ENCODE peak calls at places on chromosome 21, in six cellular contexts. V is T1000, M is progenitor cell of endocrine pancreas, J is glutamatergic neuron, L is ecto neural progenitor cell, T is substantia nigra. K is an unnamed sample.
A peak's percentile ranks its signal among the peaks of the same experiment; 100 is the strongest.

GRCh38 chr21:37071561-37072238 is 1.2 kb downstream of the PIGP start:
- DNase-seq in V (no peak), M (no peak), J (no peak), L (no peak), T (no peak), K (no peak)

GRCh38 chr21:15160136-15160535 is 95.3 kb upstream of the NRIP1 start:
- DNase-seq in V (no peak), M (no peak), J (no peak), L (no peak), T (no peak), K (no peak)

GRCh38 chr21:38869946-38870345 is 64.2 kb downstream of the ETS2 start:
- DNase-seq in V (no peak), M (no peak), J (no peak), L (no peak), T (no peak), K (no peak)

GRCh38 chr21:44027607-44028286 is 15.6 kb downstream of the TRAPPC10 start:
- DNase-seq in V (no peak), M (no peak), J (no peak), L (no peak), T (no peak), K (no peak)

GRCh38 chr21:29499734-29500343 is 201.1 kb downstream of the BACH1 start:
- DNase-seq in V (peak; percentile 28), M (no peak), J (peak; percentile 39), L (peak; percentile 52), T (peak; percentile 18), K (no peak)

GRCh38 chr21:46226920-46227599 is 1.5 kb downstream of the LSS start:
- DNase-seq in V (no peak), M (no peak), J (no peak), L (peak; percentile 49), T (no peak), K (no peak)

GRCh38 chr21:45040114-45040715 is 34.2 kb upstream of the ADARB1 start:
- DNase-seq in V (no peak), M (no peak), J (no peak), L (no peak), T (no peak), K (no peak)

GRCh38 chr21:38380391-38381137 is 117.7 kb downstream of the ERG start:
- DNase-seq in V (no peak), M (no peak), J (no peak), L (no peak), T (no peak), K (no peak)

GRCh38 chr21:18549214-18549905 is 145.8 kb upstream of the TMPRSS15 start:
- DNase-seq in V (no peak), M (no peak), J (no peak), L (no peak), T (no peak), K (no peak)

GRCh38 chr21:34926784-34927548 is 122.1 kb downstream of the RUNX1 start:
- DNase-seq in V (no peak), M (no peak), J (no peak), L (no peak), T (no peak), K (no peak)

GRCh38 chr21:46173573-46173972 is 10.7 kb downstream of the SPATC1L start:
- DNase-seq in V (no peak), M (no peak), J (no peak), L (peak; percentile 30), T (no peak), K (no peak)

GRCh38 chr21:42061866-42062542 is 9.1 kb upstream of the UMODL1 start:
- DNase-seq in V (no peak), M (no peak), J (no peak), L (no peak), T (no peak), K (no peak)

GRCh38 chr21:27173052-27173451 is 206.2 kb upstream of the ADAMTS5 start:
- DNase-seq in V (no peak), M (no peak), J (no peak), L (no peak), T (no peak), K (no peak)

GRCh38 chr21:42524341-42525227 is 10.9 kb downstream of the SLC37A1 start:
- DNase-seq in V (no peak), M (peak; percentile 24), J (peak; percentile 82), L (peak; percentile 69), T (no peak), K (no peak)

GRCh38 chr21:31898898-31899630 is 26.2 kb downstream of the HUNK start:
- DNase-seq in V (no peak), M (no peak), J (no peak), L (no peak), T (no peak), K (no peak)

GRCh38 chr21:26966978-26967913 is at the start of gene ADAMTS5:
- DNase-seq in V (peak; percentile 75), M (peak; percentile 20), J (peak; percentile 73), L (peak; percentile 69), T (no peak), K (no peak)

GRCh38 chr21:25464275-25464674 is 143.0 kb downstream of the MRPL39 start:
- DNase-seq in V (no peak), M (no peak), J (no peak), L (no peak), T (no peak), K (no peak)

GRCh38 chr21:19683492-19683891 is 1279.9 kb upstream of the TMPRSS15 start:
- DNase-seq in V (no peak), M (no peak), J (no peak), L (no peak), T (no peak), K (no peak)

GRCh38 chr21:42465008-42465878 is 30.8 kb downstream of the RSPH1 start:
- DNase-seq in V (no peak), M (no peak), J (no peak), L (no peak), T (no peak), K (no peak)

GRCh38 chr21:37873655-37874054 is 42.6 kb downstream of the KCNJ6 start:
- DNase-seq in V (no peak), M (no peak), J (no peak), L (no peak), T (no peak), K (no peak)

GRCh38 chr21:17446737-17447136 is 66.1 kb upstream of the CXADR start:
- DNase-seq in V (no peak), M (no peak), J (no peak), L (no peak), T (no peak), K (no peak)

GRCh38 chr21:44337428-44337827 is 1.8 kb downstream of the CFAP410 start:
- DNase-seq in V (no peak), M (no peak), J (no peak), L (no peak), T (no peak), K (no peak)

GRCh38 chr21:33402011-33402979 is 918 bp upstream of the IFNGR2 start:
- DNase-seq in V (peak; percentile 25), M (no peak), J (peak; percentile 38), L (peak; percentile 64), T (no peak), K (peak; percentile 93)

K was measured in esophagus muscularis mucosa.